ENCODE peak calls at places on chromosomes 12 and 14, in four cellular contexts. One of them, this sample, is unnamed.

GRCh38 chr12:131454418-131455217 is 256.3 kb upstream of the SFSWAP start:
- DNase-seq in HFF-Myc: no peak
- DNase-seq in astrocyte of the spinal cord: no peak
- DNase-seq in Peyer's patch: no peak
- DNase-seq in this sample: peak; percentile 73

GRCh38 chr14:77208266-77208978 is 26.8 kb downstream of the TMEM63C start:
- DNase-seq in HFF-Myc: peak; percentile 26
- DNase-seq in astrocyte of the spinal cord: peak; percentile 49
- DNase-seq in Peyer's patch: peak; percentile 20
- DNase-seq in this sample: no peak

GRCh38 chr14:31561155-31561846 is at the start of gene NUBPL:
- DNase-seq in HFF-Myc: peak; percentile 91
- DNase-seq in astrocyte of the spinal cord: peak; percentile 95
- DNase-seq in Peyer's patch: peak; percentile 91
- DNase-seq in this sample: peak; percentile 99

GRCh38 chr14:55697358-55697985 is 117.5 kb downstream of the KTN1 start:
- DNase-seq in HFF-Myc: no peak
- DNase-seq in astrocyte of the spinal cord: no peak
- DNase-seq in Peyer's patch: no peak
- DNase-seq in this sample: no peak

GRCh38 chr12:109461049-109461845 is 15.9 kb downstream of the KCTD10 start:
- DNase-seq in HFF-Myc: no peak
- DNase-seq in astrocyte of the spinal cord: peak; percentile 36
- DNase-seq in Peyer's patch: no peak
- DNase-seq in this sample: no peak

GRCh38 chr12:96244826-96245225 is 50.7 kb downstream of the ELK3 start:
- DNase-seq in HFF-Myc: no peak
- DNase-seq in astrocyte of the spinal cord: no peak
- DNase-seq in Peyer's patch: no peak
- DNase-seq in this sample: no peak

GRCh38 chr14:100434033-100434601 is 111.0 kb downstream of the SLC25A47 start:
- DNase-seq in HFF-Myc: no peak
- DNase-seq in astrocyte of the spinal cord: no peak
- DNase-seq in Peyer's patch: no peak
- DNase-seq in this sample: no peak

GRCh38 chr14:106372870-106373657 is 846.7 kb downstream of the TMEM121 start:
- DNase-seq in HFF-Myc: no peak
- DNase-seq in astrocyte of the spinal cord: no peak
- DNase-seq in Peyer's patch: peak; percentile 88
- DNase-seq in this sample: peak; percentile 85

GRCh38 chr12:64806593-64806992 is 17.9 kb upstream of the TBC1D30 start:
- DNase-seq in HFF-Myc: peak; percentile 47
- DNase-seq in astrocyte of the spinal cord: peak; percentile 41
- DNase-seq in Peyer's patch: no peak
- DNase-seq in this sample: no peak

GRCh38 chr12:13805038-13805437 is 176.4 kb downstream of the GRIN2B start:
- DNase-seq in HFF-Myc: no peak
- DNase-seq in astrocyte of the spinal cord: no peak
- DNase-seq in Peyer's patch: no peak
- DNase-seq in this sample: no peak

GRCh38 chr12:95624544-95624943 is 73.3 kb upstream of the USP44 start:
- DNase-seq in HFF-Myc: no peak
- DNase-seq in astrocyte of the spinal cord: peak; percentile 81
- DNase-seq in Peyer's patch: no peak
- DNase-seq in this sample: no peak

GRCh38 chr14:21525571-21525970 is 575 bp downstream of the SALL2 start:
- DNase-seq in HFF-Myc: no peak
- DNase-seq in astrocyte of the spinal cord: no peak
- DNase-seq in Peyer's patch: no peak
- DNase-seq in this sample: no peak

GRCh38 chr14:52222901-52223300 is 44.6 kb upstream of the PTGDR start:
- DNase-seq in HFF-Myc: no peak
- DNase-seq in astrocyte of the spinal cord: no peak
- DNase-seq in Peyer's patch: no peak
- DNase-seq in this sample: no peak

GRCh38 chr14:76933515-76933914 is 95.0 kb downstream of the IRF2BPL start:
- DNase-seq in HFF-Myc: no peak
- DNase-seq in astrocyte of the spinal cord: no peak
- DNase-seq in Peyer's patch: no peak
- DNase-seq in this sample: no peak

GRCh38 chr14:23164250-23164649 is 19.2 kb downstream of the SLC7A8 start:
- DNase-seq in HFF-Myc: no peak
- DNase-seq in astrocyte of the spinal cord: no peak
- DNase-seq in Peyer's patch: no peak
- DNase-seq in this sample: no peak

GRCh38 chr12:6465467-6466183 is 4.9 kb downstream of the VAMP1 start:
- DNase-seq in HFF-Myc: peak; percentile 51
- DNase-seq in astrocyte of the spinal cord: peak; percentile 70
- DNase-seq in Peyer's patch: peak; percentile 62
- DNase-seq in this sample: peak; percentile 81

GRCh38 chr12:108371801-108372344 is 32.8 kb upstream of the CMKLR1 start:
- DNase-seq in HFF-Myc: no peak
- DNase-seq in astrocyte of the spinal cord: peak; percentile 45
- DNase-seq in Peyer's patch: no peak
- DNase-seq in this sample: peak; percentile 20

GRCh38 chr12:26938660-26939185 is 453 bp downstream of the FGFR1OP2 start:
- DNase-seq in HFF-Myc: no peak
- DNase-seq in astrocyte of the spinal cord: no peak
- DNase-seq in Peyer's patch: peak; percentile 43
- DNase-seq in this sample: peak; percentile 89

GRCh38 chr12:77963576-77964178 is 133.0 kb downstream of the NAV3 start:
- DNase-seq in HFF-Myc: no peak
- DNase-seq in astrocyte of the spinal cord: no peak
- DNase-seq in Peyer's patch: no peak
- DNase-seq in this sample: no peak
- H3K4me3 ChIP-seq in HFF-Myc: no peak overlapping the region
- H3K4me3 ChIP-seq in astrocyte of the spinal cord: no peak overlapping the region
- H3K4me3 ChIP-seq in Peyer's patch: no peak overlapping the region
- H3K4me3 ChIP-seq in this sample: no peak overlapping the region

GRCh38 chr12:106955377-106956047 is at the start of gene TMEM263:
- DNase-seq in HFF-Myc: peak; percentile 76
- DNase-seq in astrocyte of the spinal cord: peak; percentile 97
- DNase-seq in Peyer's patch: peak; percentile 86
- DNase-seq in this sample: peak; percentile 98
- TF ChIP-seq CTCF in HFF-Myc: no peak
- TF ChIP-seq CTCF in astrocyte of the spinal cord: no peak
- TF ChIP-seq CTCF in Peyer's patch: no peak
- TF ChIP-seq CTCF in this sample: no peak

GRCh38 chr12:121452356-121453021 is 52.6 kb downstream of the RNF34 start:
- DNase-seq in HFF-Myc: no peak
- DNase-seq in astrocyte of the spinal cord: no peak
- DNase-seq in Peyer's patch: no peak
- DNase-seq in this sample: peak; percentile 43
- H3K4me3 ChIP-seq in HFF-Myc: no peak overlapping the region
- H3K4me3 ChIP-seq in astrocyte of the spinal cord: no peak overlapping the region
- H3K4me3 ChIP-seq in Peyer's patch: peak overlapping the region; percentile 40
- H3K4me3 ChIP-seq in this sample: no peak overlapping the region

GRCh38 chr14:49594347-49595089 is 4.2 kb upstream of the LRR1 start:
- DNase-seq in HFF-Myc: peak; percentile 59
- DNase-seq in astrocyte of the spinal cord: peak; percentile 59
- DNase-seq in Peyer's patch: no peak
- DNase-seq in this sample: no peak

GRCh38 chr14:49598182-49598478 is 610 bp upstream of the LRR1 start:
- DNase-seq in HFF-Myc: no peak
- DNase-seq in astrocyte of the spinal cord: no peak
- DNase-seq in Peyer's patch: peak; percentile 38
- DNase-seq in this sample: no peak

GRCh38 chr14:49593016-49593415 is 5.7 kb upstream of the LRR1 start:
- DNase-seq in HFF-Myc: no peak
- DNase-seq in astrocyte of the spinal cord: peak; percentile 33
- DNase-seq in Peyer's patch: no peak
- DNase-seq in this sample: no peak

GRCh38 chr14:49598479-49599301 is at the start of gene LRR1:
- DNase-seq in HFF-Myc: no peak
- DNase-seq in astrocyte of the spinal cord: peak; percentile 88
- DNase-seq in Peyer's patch: peak; percentile 87
- DNase-seq in this sample: peak; percentile 83
- TF ChIP-seq CTCF in HFF-Myc: no peak
- TF ChIP-seq CTCF in astrocyte of the spinal cord: no peak
- TF ChIP-seq CTCF in Peyer's patch: peak; percentile 13
- TF ChIP-seq CTCF in this sample: no peak

DNA sequence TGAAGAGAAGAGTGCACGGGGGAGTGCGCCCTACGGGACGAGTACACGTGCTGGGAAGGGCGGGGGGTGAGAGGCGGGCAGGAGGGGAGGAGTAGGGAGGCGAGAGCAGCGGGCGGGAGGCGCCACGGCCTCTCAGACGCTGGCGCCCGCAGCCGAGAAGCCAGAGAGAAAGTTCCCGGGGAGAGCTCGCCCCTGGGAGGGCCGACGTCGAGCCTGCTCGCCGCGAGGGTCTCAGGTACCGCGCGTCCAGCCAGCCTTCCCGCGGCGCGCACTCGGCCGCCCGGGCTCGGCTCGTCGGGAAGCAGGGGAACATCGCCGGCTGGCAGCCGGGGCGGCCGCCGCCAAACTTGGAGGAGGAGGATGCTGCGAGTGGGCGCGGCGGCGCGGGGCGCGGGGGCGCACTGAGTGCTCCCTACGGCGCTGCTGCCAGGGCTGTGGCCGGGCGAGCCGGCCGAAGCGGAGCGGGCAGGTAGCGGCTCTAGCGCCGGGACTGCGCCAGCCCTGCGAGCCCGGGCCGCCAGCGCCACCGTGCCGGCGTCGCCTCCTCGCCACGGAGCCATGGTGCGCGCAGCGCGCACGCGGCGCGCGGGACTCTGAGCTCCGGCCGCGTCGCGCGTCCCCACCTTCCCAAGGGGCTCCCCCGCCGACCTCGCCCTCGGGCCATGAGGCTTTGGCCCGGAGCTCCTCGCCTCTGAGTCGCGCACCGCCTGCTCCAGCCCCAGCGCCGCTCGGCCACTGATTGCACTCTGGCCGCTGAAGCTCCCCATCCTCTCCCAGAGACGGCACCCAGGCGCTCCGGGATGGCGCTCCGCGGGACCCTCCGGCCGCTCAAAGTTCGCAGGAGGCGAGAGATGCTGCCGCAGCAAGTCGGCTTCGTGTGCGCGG is at the start of gene SLC24A4:
- DNase-seq in HFF-Myc: no peak
- DNase-seq in astrocyte of the spinal cord: no peak
- DNase-seq in Peyer's patch: no peak
- DNase-seq in this sample: no peak
- H3K4me3 ChIP-seq in HFF-Myc: no peak within 1 kb of the TSS
- H3K4me3 ChIP-seq in astrocyte of the spinal cord: no peak within 1 kb of the TSS
- H3K4me3 ChIP-seq in Peyer's patch: peak within 1 kb of the TSS; percentile 47
- H3K4me3 ChIP-seq in this sample: no peak within 1 kb of the TSS

This sample was measured in lower leg skin.